ENCODE peak calls at places on chromosomes 11 and 22, in four cellular contexts. One of them, this sample, is unnamed.

GRCh38 chr11:8593455-8593854 is 573 bp downstream of the STK33 start:
- DNase-seq in left ventricle myocardium inferior: no peak
- DNase-seq in MM.1S: peak; percentile 33
- DNase-seq in aorta: no peak
- DNase-seq in this sample: no peak

GRCh38 chr11:37124384-37124783 is 526.3 kb upstream of the RAG2 start:
- DNase-seq in left ventricle myocardium inferior: no peak
- DNase-seq in MM.1S: no peak
- DNase-seq in aorta: no peak
- DNase-seq in this sample: no peak

GRCh38 chr11:110251837-110252236 is 44.6 kb downstream of the RDX start:
- DNase-seq in left ventricle myocardium inferior: no peak
- DNase-seq in MM.1S: no peak
- DNase-seq in aorta: no peak
- DNase-seq in this sample: no peak

GRCh38 chr11:130452941-130453340 is 4.5 kb downstream of the ADAMTS15 start:
- DNase-seq in left ventricle myocardium inferior: peak; percentile 45
- DNase-seq in MM.1S: no peak
- DNase-seq in aorta: no peak
- DNase-seq in this sample: no peak

GRCh38 chr11:107182983-107183382 is 164.7 kb upstream of the GUCY1A2 start:
- DNase-seq in left ventricle myocardium inferior: no peak
- DNase-seq in MM.1S: no peak
- DNase-seq in aorta: no peak
- DNase-seq in this sample: no peak

GRCh38 chr11:7600205-7600775 is 73.0 kb downstream of the CYB5R2 start:
- DNase-seq in left ventricle myocardium inferior: no peak
- DNase-seq in MM.1S: no peak
- DNase-seq in aorta: peak; percentile 62
- DNase-seq in this sample: no peak

GRCh38 chr11:74739546-74740270 is 8.5 kb upstream of the CHRDL2 start:
- DNase-seq in left ventricle myocardium inferior: peak; percentile 33
- DNase-seq in MM.1S: peak; percentile 31
- DNase-seq in aorta: peak; percentile 67
- DNase-seq in this sample: peak; percentile 43

GRCh38 chr11:65897020-65897471 is 3.1 kb downstream of the FOSL1 start:
- DNase-seq in left ventricle myocardium inferior: no peak
- DNase-seq in MM.1S: no peak
- DNase-seq in aorta: no peak
- DNase-seq in this sample: no peak

GRCh38 chr11:75588067-75588481 is 26.0 kb downstream of the SERPINH1 start:
- DNase-seq in left ventricle myocardium inferior: no peak
- DNase-seq in MM.1S: no peak
- DNase-seq in aorta: peak; percentile 21
- DNase-seq in this sample: no peak

GRCh38 chr11:66823700-66824099 is 19.5 kb upstream of the RCE1 start:
- DNase-seq in left ventricle myocardium inferior: no peak
- DNase-seq in MM.1S: no peak
- DNase-seq in aorta: no peak
- DNase-seq in this sample: no peak

DNA sequence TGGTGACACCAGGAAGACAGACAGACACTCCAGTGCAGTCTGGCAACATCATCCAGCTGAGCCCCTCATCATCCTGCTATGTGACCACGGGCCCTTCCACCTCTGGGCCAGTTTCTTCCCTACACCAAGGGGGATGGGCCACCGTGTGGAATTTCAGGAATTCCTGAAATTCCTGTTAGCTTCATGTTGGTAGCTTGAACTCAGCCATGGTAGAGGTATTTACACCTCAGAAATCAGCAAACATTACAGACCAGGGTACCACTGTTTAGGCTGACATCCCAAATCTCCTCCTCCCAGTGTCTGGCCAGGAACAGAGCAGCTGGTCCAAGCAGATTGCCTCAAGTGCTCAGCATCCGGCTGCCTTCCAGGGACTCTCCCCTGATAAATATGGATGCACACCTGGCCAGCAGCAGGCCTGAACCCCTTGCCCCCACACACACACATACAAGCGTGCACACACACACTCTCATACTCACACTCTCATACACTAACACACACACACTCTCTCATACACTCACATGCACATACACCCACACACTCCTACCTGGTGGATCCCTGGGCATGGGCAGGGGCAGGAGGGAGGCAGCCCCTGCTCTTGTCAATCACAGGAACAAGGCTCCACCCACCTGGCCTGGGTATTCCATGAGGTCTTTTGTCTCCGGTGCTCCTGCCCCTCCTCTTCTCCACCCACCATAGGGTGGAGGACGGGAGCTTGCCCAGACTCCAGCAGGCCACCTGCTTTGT is 85.2 kb downstream of the BUD13 start:
- DNase-seq in left ventricle myocardium inferior: no peak
- DNase-seq in MM.1S: no peak
- DNase-seq in aorta: no peak
- DNase-seq in this sample: no peak
- H3K4me3 ChIP-seq in left ventricle myocardium inferior: no peak overlapping the region
- H3K4me3 ChIP-seq in MM.1S: no peak overlapping the region
- H3K4me3 ChIP-seq in aorta: no peak overlapping the region
- H3K4me3 ChIP-seq in this sample: no peak overlapping the region

DNA sequence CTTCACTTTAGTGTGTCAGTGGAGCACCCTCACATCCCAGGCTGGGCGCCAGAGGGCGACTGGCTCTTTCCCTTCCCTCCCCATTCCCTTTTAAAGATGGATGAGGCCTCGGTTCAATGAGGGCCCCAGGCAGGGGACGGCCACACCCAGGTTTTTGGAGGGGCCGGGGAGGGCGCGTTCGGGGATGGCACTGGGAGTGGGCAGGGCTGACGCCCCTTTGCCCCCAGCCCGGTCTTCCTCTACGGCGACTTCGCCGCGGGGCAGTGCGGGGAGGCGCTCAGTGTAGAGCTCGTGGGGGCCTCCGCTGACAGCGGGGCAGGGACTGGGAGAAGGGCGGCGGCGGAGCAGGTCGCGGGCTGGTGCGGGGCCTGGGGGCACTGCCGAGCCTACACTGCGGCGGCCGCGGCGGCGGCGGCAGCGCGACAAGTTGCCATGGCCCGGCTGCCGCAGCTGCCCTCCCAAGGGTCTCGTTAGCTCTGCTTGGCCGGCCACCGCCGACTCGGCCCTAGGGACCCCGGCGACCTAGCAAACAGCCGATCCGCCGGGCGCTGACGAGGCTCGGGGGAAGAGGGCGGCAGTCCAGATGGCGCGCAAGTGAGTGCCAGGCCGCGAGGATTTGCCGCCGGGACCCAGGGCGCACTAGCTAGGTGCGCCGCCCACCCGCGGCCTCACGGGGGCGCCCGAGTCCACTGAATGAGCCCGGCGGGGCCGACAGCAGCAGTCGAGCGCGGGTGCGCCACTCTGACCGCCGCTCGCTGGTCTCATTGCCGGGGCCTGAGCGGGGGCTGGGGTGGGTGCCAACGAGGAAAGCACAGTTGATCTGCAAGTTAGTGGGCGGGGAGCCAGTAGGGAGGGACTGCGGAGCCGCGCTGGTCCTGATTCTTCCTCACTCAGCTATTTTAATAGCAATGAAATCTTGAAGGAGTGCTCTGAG is 92.7 kb downstream of the RRM1 start:
- DNase-seq in left ventricle myocardium inferior: peak; percentile 93
- DNase-seq in MM.1S: peak; percentile 83
- DNase-seq in aorta: peak; percentile 96
- DNase-seq in this sample: peak; percentile 82
- H3K4me3 ChIP-seq in left ventricle myocardium inferior: peak overlapping the region; percentile 77
- H3K4me3 ChIP-seq in MM.1S: peak overlapping the region; percentile 76
- H3K4me3 ChIP-seq in aorta: peak overlapping the region; percentile 72
- H3K4me3 ChIP-seq in this sample: no peak overlapping the region

DNA sequence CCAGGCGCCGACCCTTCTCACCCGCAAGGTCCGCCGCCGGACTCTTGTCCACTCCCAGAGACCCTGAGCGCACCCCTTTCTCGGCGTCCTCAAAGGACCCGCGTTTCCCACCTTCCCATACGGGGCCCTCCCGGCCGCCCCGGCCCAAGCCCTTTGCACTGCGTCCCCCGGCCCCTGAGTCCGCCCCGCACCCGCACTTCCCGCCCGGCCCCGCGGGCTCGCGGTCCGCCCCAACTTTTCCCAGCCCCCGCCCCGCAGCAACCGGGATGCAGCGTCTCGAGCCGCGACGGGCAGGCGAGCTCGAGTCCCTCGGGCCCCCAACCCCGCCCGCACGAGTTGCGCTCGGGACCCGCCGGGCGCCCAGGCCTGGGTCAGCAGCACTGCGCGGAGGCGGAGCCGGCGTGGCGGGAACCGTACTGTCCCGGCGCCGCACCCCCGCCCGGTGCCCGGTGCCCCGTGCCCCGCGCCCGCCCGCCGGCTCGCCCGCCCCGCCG is 391 bp downstream of the SMCO4 start:
- DNase-seq in left ventricle myocardium inferior: peak; percentile 34
- DNase-seq in MM.1S: peak; percentile 42
- DNase-seq in aorta: peak; percentile 60
- DNase-seq in this sample: no peak
- H3K4me3 ChIP-seq in left ventricle myocardium inferior: peak overlapping the region; percentile 94
- H3K4me3 ChIP-seq in MM.1S: peak overlapping the region; percentile 78
- H3K4me3 ChIP-seq in aorta: peak overlapping the region; percentile 92
- H3K4me3 ChIP-seq in this sample: peak overlapping the region; percentile 39

GRCh38 chr11:86386791-86387190 is 12.1 kb downstream of the CCDC81 start:
- DNase-seq in left ventricle myocardium inferior: no peak
- DNase-seq in MM.1S: no peak
- DNase-seq in aorta: no peak
- DNase-seq in this sample: no peak
- H3K4me3 ChIP-seq in left ventricle myocardium inferior: no peak overlapping the region
- H3K4me3 ChIP-seq in MM.1S: no peak overlapping the region
- H3K4me3 ChIP-seq in aorta: no peak overlapping the region
- H3K4me3 ChIP-seq in this sample: no peak overlapping the region

DNA sequence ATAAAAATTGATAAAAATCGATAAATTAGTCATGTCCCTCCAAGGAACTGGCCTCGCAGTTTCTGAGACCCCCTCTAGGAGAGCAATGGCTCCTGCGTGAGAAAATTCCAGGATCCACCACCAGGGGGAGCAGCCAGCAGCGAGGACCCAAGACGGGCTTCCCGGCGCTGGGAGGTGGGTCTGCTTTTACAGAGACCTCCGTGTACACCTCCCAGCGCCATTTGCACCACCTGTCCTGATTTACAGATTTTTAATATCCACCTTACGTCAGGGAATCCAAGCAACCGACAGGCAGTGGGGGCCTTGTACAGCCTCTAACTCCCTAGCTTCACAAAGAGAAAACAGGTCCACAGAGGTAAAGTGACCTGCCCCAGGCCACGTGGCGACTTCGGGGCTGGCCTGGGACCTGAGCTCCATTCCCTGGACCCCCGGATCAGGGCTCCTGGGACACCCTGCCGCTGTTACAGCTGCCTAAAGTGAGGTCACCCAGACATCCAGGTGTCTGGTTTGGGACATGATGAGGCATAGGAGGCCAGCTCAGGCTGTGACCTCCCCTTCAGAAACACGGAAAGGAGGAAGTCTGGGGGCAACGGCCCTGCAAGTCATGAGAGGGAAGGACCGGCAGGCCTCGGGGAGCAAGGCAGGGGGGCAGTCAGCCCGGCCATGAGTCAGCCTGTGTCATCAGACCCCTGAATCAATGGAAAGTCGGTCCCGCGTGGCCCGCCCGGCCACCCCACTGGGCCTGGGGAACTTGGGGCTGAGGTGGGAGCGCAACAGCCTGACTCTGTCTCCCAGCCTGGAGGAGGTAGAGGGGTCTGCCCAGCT is 3.5 kb downstream of the OSM start:
- DNase-seq in left ventricle myocardium inferior: peak; percentile 75
- DNase-seq in MM.1S: peak; percentile 64
- DNase-seq in aorta: peak; percentile 84
- DNase-seq in this sample: peak; percentile 64
- H3K4me3 ChIP-seq in left ventricle myocardium inferior: peak overlapping the region; percentile 32
- H3K4me3 ChIP-seq in MM.1S: peak overlapping the region; percentile 63
- H3K4me3 ChIP-seq in aorta: no peak overlapping the region
- H3K4me3 ChIP-seq in this sample: peak overlapping the region; percentile 24

GRCh38 chr11:129373489-129373953 is 2.1 kb upstream of the BARX2 start:
- DNase-seq in left ventricle myocardium inferior: no peak
- DNase-seq in MM.1S: peak; percentile 37
- DNase-seq in aorta: no peak
- DNase-seq in this sample: no peak

GRCh38 chr11:129374081-129374992 is 1.3 kb upstream of the BARX2 start:
- DNase-seq in left ventricle myocardium inferior: no peak
- DNase-seq in MM.1S: peak; percentile 73
- DNase-seq in aorta: no peak
- DNase-seq in this sample: no peak

GRCh38 chr11:129374993-129375721 is 491 bp upstream of the BARX2 start:
- DNase-seq in left ventricle myocardium inferior: no peak
- DNase-seq in MM.1S: peak; percentile 96
- DNase-seq in aorta: no peak
- DNase-seq in this sample: no peak

GRCh38 chr11:129375731-129376657 is at the start of gene BARX2:
- DNase-seq in left ventricle myocardium inferior: peak; percentile 16
- DNase-seq in MM.1S: peak; percentile 79
- DNase-seq in aorta: no peak
- DNase-seq in this sample: no peak

DNA sequence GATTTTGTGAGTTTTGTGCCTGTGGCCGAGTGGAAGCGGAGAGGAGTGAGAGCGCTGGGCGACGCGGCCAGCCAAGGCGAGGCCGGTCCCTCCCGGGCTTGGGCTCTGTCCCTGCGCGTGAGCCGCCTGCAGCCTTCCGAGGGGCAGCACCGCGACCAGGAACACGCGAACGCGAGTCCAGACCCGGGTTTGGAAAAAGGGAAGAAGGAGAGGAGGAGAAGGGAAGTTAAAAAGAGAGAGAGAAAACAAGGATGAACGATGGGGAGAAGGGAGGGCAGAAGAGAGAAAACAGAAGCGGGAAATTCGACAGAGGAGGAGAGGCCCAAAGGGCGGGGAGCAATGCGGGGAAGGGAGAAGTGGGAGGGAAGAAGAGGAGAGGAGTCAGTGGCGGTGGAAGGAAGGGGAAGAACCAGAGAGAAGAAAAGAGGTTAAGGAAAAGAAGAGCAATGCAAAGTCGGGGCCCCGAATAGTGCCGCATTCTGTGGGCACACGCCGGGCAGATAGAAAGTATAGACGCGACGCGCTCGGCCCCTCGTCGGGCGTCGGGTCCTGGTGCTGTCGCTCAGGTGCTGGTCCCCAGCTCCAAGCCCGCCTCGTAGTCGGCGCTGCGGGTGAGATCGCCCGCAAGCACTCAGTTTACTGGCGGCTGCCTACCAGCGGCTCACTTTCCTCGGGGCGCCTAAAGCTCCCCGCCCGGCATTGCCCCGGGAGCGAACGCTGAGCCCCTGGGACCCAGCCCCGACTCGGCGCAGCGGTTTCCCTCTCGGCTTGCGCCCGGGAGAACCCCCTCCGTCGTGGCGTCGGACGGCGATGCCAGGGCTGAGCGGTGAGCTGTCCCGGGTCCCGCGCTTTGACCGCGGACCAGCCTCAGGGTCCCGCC is 2.8 kb upstream of the BARX2 start:
- DNase-seq in left ventricle myocardium inferior: no peak
- DNase-seq in MM.1S: no peak
- DNase-seq in aorta: no peak
- DNase-seq in this sample: no peak
- H3K4me3 ChIP-seq in left ventricle myocardium inferior: peak overlapping the region; percentile 56
- H3K4me3 ChIP-seq in MM.1S: peak overlapping the region; percentile 84
- H3K4me3 ChIP-seq in aorta: no peak overlapping the region
- H3K4me3 ChIP-seq in this sample: no peak overlapping the region